ENCODE peak calls at places on chromosomes 1 and 21, in seven cellular contexts. C, B, Q, Z, Y, T and W are unnamed samples.

GRCh38 chr1:24348196-24348595 is 29.0 kb downstream of the GRHL3 start:
- DNase-seq in Q (no peak), Y (no peak), B (no peak), Z (no peak), C (no peak), T (no peak), W (no peak)

GRCh38 chr1:85356130-85356529 is 79.7 kb upstream of the BCL10 start:
- DNase-seq in Q (no peak), B (no peak), Y (no peak), C (no peak), Z (no peak), T (no peak), W (no peak)

GRCh38 chr1:243924188-243924587 is 74.1 kb upstream of the AKT3 start:
- DNase-seq in T (no peak), B (no peak), Q (no peak), Z (no peak), C (no peak), Y (no peak), W (no peak)

GRCh38 chr1:78333426-78334012 is 157.3 kb upstream of the PTGFR start:
- DNase-seq in Q (no peak), B (no peak), C (no peak), T (peak; percentile 19), Z (no peak), Y (no peak), W (no peak)

GRCh38 chr1:236774926-236775325 is 20.2 kb upstream of the MTR start:
- DNase-seq in Q (no peak), Z (no peak), C (no peak), Y (no peak), T (no peak), B (no peak), W (no peak)

GRCh38 chr1:93768380-93768863 is 86.8 kb upstream of the BCAR3 start:
- DNase-seq in Y (no peak), Q (no peak), B (no peak), T (no peak), C (no peak), Z (no peak), W (no peak)

GRCh38 chr1:191595170-191595569 is 563.1 kb upstream of the RGS18 start:
- DNase-seq in Q (no peak), Y (no peak), Z (no peak), T (no peak), C (no peak), B (no peak), W (no peak)

GRCh38 chr21:45154511-45155508 is 80.4 kb downstream of the ADARB1 start:
- DNase-seq in B (no peak), T (no peak), Q (no peak), Y (no peak), Z (peak; percentile 72), C (peak; percentile 72), W (no peak)

GRCh38 chr1:92653605-92654381 is 131.1 kb downstream of the EVI5 start:
- DNase-seq in Q (no peak), T (no peak), Z (no peak), B (no peak), Y (no peak), C (no peak), W (no peak)

GRCh38 chr1:115299266-115299665 is 38.8 kb downstream of the NGF start:
- DNase-seq in Q (no peak), B (no peak), Y (no peak), T (no peak), Z (no peak), C (no peak), W (no peak)

GRCh38 chr1:181189691-181190361 is 101.3 kb downstream of the IER5 start:
- DNase-seq in Q (peak; percentile 58), Y (peak; percentile 65), T (peak; percentile 41), Z (no peak), C (peak; percentile 86), B (no peak), W (peak; percentile 84)

GRCh38 chr1:21294266-21295058 is 4.2 kb upstream of the ECE1 start:
- DNase-seq in Q (no peak), C (no peak), B (no peak), T (peak; percentile 92), Z (peak; percentile 74), Y (no peak), W (no peak)

GRCh38 chr21:29055080-29055479 is 18.4 kb downstream of the CCT8 start:
- DNase-seq in Q (no peak), Y (no peak), B (no peak), Z (no peak), C (no peak), T (no peak), W (no peak)

GRCh38 chr1:88678405-88678804 is 5.7 kb upstream of the PKN2 start:
- DNase-seq in T (no peak), Z (no peak), Y (no peak), B (no peak), Q (no peak), C (no peak), W (no peak)

GRCh38 chr1:109617291-109617801 is 2.1 kb downstream of the GNAT2 start:
- DNase-seq in B (no peak), Z (no peak), Q (no peak), C (no peak), T (peak; percentile 25), Y (no peak), W (no peak)

GRCh38 chr1:87129606-87130005 is 199.1 kb upstream of the LMO4 start:
- DNase-seq in Y (peak; percentile 54), Z (no peak), C (no peak), B (no peak), T (no peak), Q (peak; percentile 61), W (no peak)

GRCh38 chr1:86773331-86774288 is 69.2 kb downstream of the SH3GLB1 start:
- DNase-seq in Y (no peak), T (peak; percentile 73), Z (no peak), B (no peak), Q (no peak), C (no peak), W (no peak)

GRCh38 chr1:6788946-6789345 is 3.7 kb downstream of the CAMTA1 start:
- DNase-seq in Y (no peak), B (no peak), Z (no peak), T (no peak), Q (no peak), C (no peak), W (no peak)

GRCh38 chr1:6794164-6794563 is 8.9 kb downstream of the CAMTA1 start:
- DNase-seq in Y (no peak), B (no peak), Q (no peak), Z (no peak), C (no peak), T (peak; percentile 29), W (no peak)

GRCh38 chr1:6785318-6785712 is at the start of gene CAMTA1:
- DNase-seq in Z (no peak), B (no peak), C (no peak), T (no peak), Q (no peak), Y (no peak), W (no peak)

GRCh38 chr1:6785721-6786505 is 659 bp downstream of the CAMTA1 start:
- DNase-seq in Q (peak; percentile 42), Z (no peak), T (peak; percentile 48), C (peak; percentile 84), Y (peak; percentile 49), B (peak; percentile 78), W (peak; percentile 84)

DNA sequence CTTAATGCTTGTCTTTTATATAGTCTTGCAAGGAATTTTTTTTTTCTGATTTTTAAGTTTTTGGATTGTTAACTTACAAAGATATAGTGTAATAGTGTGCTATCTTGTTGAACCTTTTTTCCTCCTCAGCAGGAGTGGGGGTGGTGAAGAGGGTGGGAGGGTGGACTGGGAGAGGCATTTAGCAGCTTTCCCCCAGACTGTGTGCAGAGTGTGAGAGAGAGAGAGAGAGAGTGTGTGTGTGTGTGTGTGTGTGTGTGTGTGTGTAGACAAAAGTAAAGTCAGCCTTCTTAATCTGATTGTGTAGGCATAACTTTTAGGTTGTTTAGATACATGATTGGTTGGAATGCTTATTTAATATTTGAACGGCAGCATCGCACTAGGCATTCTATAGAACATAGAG is 4.9 kb downstream of the CAMTA1 start:
- DNase-seq in T (no peak), Y (no peak), C (no peak), B (no peak), Z (no peak), Q (no peak), W (no peak)
- H3K27ac ChIP-seq in T (no peak overlapping the region), Y (peak overlapping the region; percentile 65), C (no peak overlapping the region), B (no peak overlapping the region), Z (no peak overlapping the region), Q (no peak overlapping the region), W (no peak overlapping the region)

DNA sequence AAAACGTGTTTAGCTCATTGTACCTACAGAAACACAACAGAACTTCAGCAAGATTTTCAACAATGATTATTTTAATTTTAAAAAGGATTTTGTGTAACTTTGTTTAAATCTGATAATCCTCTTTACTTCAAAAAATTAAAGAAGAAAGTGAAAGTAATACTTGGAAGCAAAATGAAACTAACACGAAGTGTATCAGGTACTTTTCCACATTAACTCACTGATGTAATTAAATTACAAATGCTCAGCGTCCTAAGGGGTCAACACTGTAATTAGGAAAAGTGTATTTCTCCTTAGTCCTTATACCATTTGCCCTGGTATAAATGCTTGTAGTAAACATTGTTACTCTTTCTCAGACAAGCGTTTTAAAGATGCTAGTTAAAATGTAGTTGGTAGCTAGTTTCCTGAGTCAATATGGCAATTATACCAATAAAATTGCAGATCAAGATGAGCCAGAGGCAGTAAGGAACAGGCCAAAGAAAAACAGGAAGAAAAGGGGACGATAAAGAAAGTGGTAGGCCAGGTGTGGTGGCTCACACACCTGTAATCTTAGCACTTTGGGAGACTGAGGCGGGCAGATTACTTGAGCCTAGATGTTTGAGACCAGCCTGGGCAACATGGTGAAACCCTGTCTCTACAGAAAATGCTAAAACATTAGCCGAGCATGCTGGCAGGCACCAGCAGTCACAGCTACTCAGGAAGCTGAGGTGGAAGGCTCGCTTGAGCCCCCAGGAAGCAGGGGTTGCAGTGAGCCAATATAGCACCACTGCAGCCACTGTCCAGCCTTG is 553.0 kb downstream of the SMYD3 start:
- DNase-seq in Z (no peak), B (no peak), Q (no peak), C (no peak), T (peak; percentile 71), Y (no peak), W (no peak)
- H3K4me3 ChIP-seq in Z (peak overlapping the region; percentile 56), B (peak overlapping the region; percentile 23), Q (peak overlapping the region; percentile 35), C (no peak overlapping the region), T (peak overlapping the region; percentile 60), Y (peak overlapping the region; percentile 56), W (peak overlapping the region; percentile 52)

GRCh38 chr1:51329443-51330325 is 678 bp downstream of the TTC39A start:
- DNase-seq in Z (peak; percentile 52), Y (peak; percentile 68), Q (peak; percentile 86), T (no peak), C (no peak), B (no peak), W (peak; percentile 80)
- H3K27ac ChIP-seq in Z (no peak overlapping the region), Y (peak overlapping the region; percentile 87), Q (peak overlapping the region; percentile 90), T (no peak overlapping the region), C (no peak overlapping the region), B (no peak overlapping the region), W (peak overlapping the region; percentile 63)

GRCh38 chr1:81432089-81432488 is 368.6 kb upstream of the ADGRL2 start:
- DNase-seq in Y (no peak), Z (no peak), B (no peak), Q (no peak), C (no peak), T (no peak), W (no peak)

GRCh38 chr1:81428998-81429397 is 371.7 kb upstream of the ADGRL2 start:
- DNase-seq in Z (no peak), C (no peak), T (no peak), B (no peak), Y (no peak), Q (no peak), W (no peak)

GRCh38 chr1:81432654-81433109 is 368.1 kb upstream of the ADGRL2 start:
- DNase-seq in Y (peak; percentile 23), Q (no peak), C (no peak), Z (no peak), T (no peak), B (no peak), W (no peak)

GRCh38 chr1:81430236-81430635 is 370.5 kb upstream of the ADGRL2 start:
- DNase-seq in Q (no peak), B (no peak), T (no peak), Y (no peak), C (no peak), Z (no peak), W (no peak)

GRCh38 chr1:81430955-81431646 is 369.6 kb upstream of the ADGRL2 start:
- DNase-seq in T (no peak), C (no peak), B (no peak), Q (no peak), Y (no peak), Z (no peak), W (no peak)
- H3K4me3 ChIP-seq in T (no peak overlapping the region), C (no peak overlapping the region), B (no peak overlapping the region), Q (no peak overlapping the region), Y (no peak overlapping the region), Z (no peak overlapping the region), W (no peak overlapping the region)